ENCODE peak calls at places on chromosomes 3 and 15, in six cellular contexts. One of them, this sample, is unnamed.

GRCh38 chr3:4158329-4158728 is 144.8 kb upstream of the SETMAR start:
- DNase-seq in transverse colon: no peak
- DNase-seq in cardiac fibroblast: no peak
- DNase-seq in GM12865: no peak
- DNase-seq in mucosa of descending colon: no peak
- DNase-seq in dorsolateral prefrontal cortex: no peak
- DNase-seq in this sample: no peak

GRCh38 chr3:191136347-191136746 is 62.7 kb upstream of the OSTN start:
- DNase-seq in cardiac fibroblast: peak
- DNase-seq in mucosa of descending colon: no peak
- DNase-seq in GM12865: peak
- DNase-seq in transverse colon: no peak
- DNase-seq in dorsolateral prefrontal cortex: no peak
- DNase-seq in this sample: no peak

GRCh38 chr3:61371123-61371522 is 119.9 kb upstream of the FHIT start:
- DNase-seq in dorsolateral prefrontal cortex: no peak
- DNase-seq in mucosa of descending colon: no peak
- DNase-seq in transverse colon: no peak
- DNase-seq in cardiac fibroblast: peak
- DNase-seq in GM12865: peak
- DNase-seq in this sample: peak

GRCh38 chr3:172137287-172138030 is 98.1 kb downstream of the FNDC3B start:
- DNase-seq in transverse colon: no peak
- DNase-seq in GM12865: no peak
- DNase-seq in mucosa of descending colon: no peak
- DNase-seq in cardiac fibroblast: peak
- DNase-seq in dorsolateral prefrontal cortex: no peak
- DNase-seq in this sample: no peak

GRCh38 chr3:102512734-102513518 is 78.1 kb downstream of the ZPLD1 start:
- DNase-seq in dorsolateral prefrontal cortex: no peak
- DNase-seq in GM12865: no peak
- DNase-seq in transverse colon: no peak
- DNase-seq in cardiac fibroblast: no peak
- DNase-seq in mucosa of descending colon: no peak
- DNase-seq in this sample: no peak

GRCh38 chr3:178602864-178603263 is 66.6 kb downstream of the KCNMB2 start:
- DNase-seq in transverse colon: no peak
- DNase-seq in GM12865: peak
- DNase-seq in mucosa of descending colon: no peak
- DNase-seq in dorsolateral prefrontal cortex: no peak
- DNase-seq in cardiac fibroblast: no peak
- DNase-seq in this sample: no peak

GRCh38 chr15:28881170-28881569 is 4.6 kb upstream of the APBA2 start:
- DNase-seq in transverse colon: no peak
- DNase-seq in mucosa of descending colon: peak
- DNase-seq in dorsolateral prefrontal cortex: no peak
- DNase-seq in GM12865: no peak
- DNase-seq in cardiac fibroblast: peak
- DNase-seq in this sample: no peak

GRCh38 chr3:49671291-49672288 is 2.6 kb upstream of the APEH start:
- DNase-seq in dorsolateral prefrontal cortex: peak
- DNase-seq in cardiac fibroblast: peak
- DNase-seq in transverse colon: peak
- DNase-seq in mucosa of descending colon: no peak
- DNase-seq in GM12865: peak
- DNase-seq in this sample: peak

GRCh38 chr3:152556731-152557254 is 278.1 kb upstream of the P2RY1 start:
- DNase-seq in GM12865: peak
- DNase-seq in cardiac fibroblast: peak
- DNase-seq in dorsolateral prefrontal cortex: no peak
- DNase-seq in transverse colon: no peak
- DNase-seq in mucosa of descending colon: no peak
- DNase-seq in this sample: peak

GRCh38 chr15:67037694-67038093 is 27.7 kb upstream of the SMAD3 start:
- DNase-seq in cardiac fibroblast: no peak
- DNase-seq in transverse colon: no peak
- DNase-seq in mucosa of descending colon: no peak
- DNase-seq in GM12865: no peak
- DNase-seq in dorsolateral prefrontal cortex: no peak
- DNase-seq in this sample: no peak

GRCh38 chr3:95813261-95813660 is 1001.1 kb upstream of the EPHA6 start:
- DNase-seq in mucosa of descending colon: no peak
- DNase-seq in dorsolateral prefrontal cortex: no peak
- DNase-seq in transverse colon: no peak
- DNase-seq in cardiac fibroblast: no peak
- DNase-seq in GM12865: no peak
- DNase-seq in this sample: no peak

GRCh38 chr15:82831894-82832600 is 22.6 kb downstream of the WHAMM start:
- DNase-seq in GM12865: no peak
- DNase-seq in transverse colon: no peak
- DNase-seq in dorsolateral prefrontal cortex: no peak
- DNase-seq in mucosa of descending colon: no peak
- DNase-seq in cardiac fibroblast: no peak
- DNase-seq in this sample: no peak

GRCh38 chr15:82830427-82831173 is 21.2 kb downstream of the WHAMM start:
- DNase-seq in GM12865: peak
- DNase-seq in cardiac fibroblast: no peak
- DNase-seq in transverse colon: no peak
- DNase-seq in mucosa of descending colon: no peak
- DNase-seq in dorsolateral prefrontal cortex: no peak
- DNase-seq in this sample: no peak

GRCh38 chr15:82835391-82835917 is 26.0 kb downstream of the WHAMM start:
- DNase-seq in cardiac fibroblast: no peak
- DNase-seq in mucosa of descending colon: no peak
- DNase-seq in dorsolateral prefrontal cortex: no peak
- DNase-seq in transverse colon: no peak
- DNase-seq in GM12865: no peak
- DNase-seq in this sample: no peak

GRCh38 chr15:82833283-82833682 is 23.9 kb downstream of the WHAMM start:
- DNase-seq in cardiac fibroblast: no peak
- DNase-seq in mucosa of descending colon: no peak
- DNase-seq in GM12865: no peak
- DNase-seq in transverse colon: no peak
- DNase-seq in dorsolateral prefrontal cortex: no peak
- DNase-seq in this sample: no peak

GRCh38 chr15:82832601-82833209 is 23.3 kb downstream of the WHAMM start:
- DNase-seq in mucosa of descending colon: no peak
- DNase-seq in GM12865: peak
- DNase-seq in dorsolateral prefrontal cortex: peak
- DNase-seq in cardiac fibroblast: peak
- DNase-seq in transverse colon: no peak
- DNase-seq in this sample: peak
- TF ChIP-seq CTCF in mucosa of descending colon: no peak
- TF ChIP-seq CTCF in GM12865: no peak
- TF ChIP-seq CTCF in dorsolateral prefrontal cortex: no peak
- TF ChIP-seq CTCF in cardiac fibroblast: no peak
- TF ChIP-seq CTCF in transverse colon: no peak
- TF ChIP-seq CTCF in this sample: no peak

GRCh38 chr3:46200211-46200610 is 7.9 kb downstream of the CCR1 start:
- DNase-seq in cardiac fibroblast: no peak
- DNase-seq in mucosa of descending colon: no peak
- DNase-seq in transverse colon: no peak
- DNase-seq in GM12865: no peak
- DNase-seq in dorsolateral prefrontal cortex: no peak
- DNase-seq in this sample: no peak
- TF ChIP-seq CTCF in cardiac fibroblast: no peak
- TF ChIP-seq CTCF in mucosa of descending colon: no peak
- TF ChIP-seq CTCF in transverse colon: no peak
- TF ChIP-seq CTCF in GM12865: no peak
- TF ChIP-seq CTCF in dorsolateral prefrontal cortex: no peak
- TF ChIP-seq CTCF in this sample: no peak

GRCh38 chr15:33201376-33202189 is 7.1 kb upstream of the FMN1 start:
- DNase-seq in dorsolateral prefrontal cortex: peak
- DNase-seq in cardiac fibroblast: peak
- DNase-seq in transverse colon: peak
- DNase-seq in GM12865: peak
- DNase-seq in mucosa of descending colon: peak
- DNase-seq in this sample: peak
- TF ChIP-seq CTCF in dorsolateral prefrontal cortex: no peak
- TF ChIP-seq CTCF in cardiac fibroblast: peak
- TF ChIP-seq CTCF in transverse colon: no peak
- TF ChIP-seq CTCF in GM12865: no peak
- TF ChIP-seq CTCF in mucosa of descending colon: no peak
- TF ChIP-seq CTCF in this sample: no peak

DNA sequence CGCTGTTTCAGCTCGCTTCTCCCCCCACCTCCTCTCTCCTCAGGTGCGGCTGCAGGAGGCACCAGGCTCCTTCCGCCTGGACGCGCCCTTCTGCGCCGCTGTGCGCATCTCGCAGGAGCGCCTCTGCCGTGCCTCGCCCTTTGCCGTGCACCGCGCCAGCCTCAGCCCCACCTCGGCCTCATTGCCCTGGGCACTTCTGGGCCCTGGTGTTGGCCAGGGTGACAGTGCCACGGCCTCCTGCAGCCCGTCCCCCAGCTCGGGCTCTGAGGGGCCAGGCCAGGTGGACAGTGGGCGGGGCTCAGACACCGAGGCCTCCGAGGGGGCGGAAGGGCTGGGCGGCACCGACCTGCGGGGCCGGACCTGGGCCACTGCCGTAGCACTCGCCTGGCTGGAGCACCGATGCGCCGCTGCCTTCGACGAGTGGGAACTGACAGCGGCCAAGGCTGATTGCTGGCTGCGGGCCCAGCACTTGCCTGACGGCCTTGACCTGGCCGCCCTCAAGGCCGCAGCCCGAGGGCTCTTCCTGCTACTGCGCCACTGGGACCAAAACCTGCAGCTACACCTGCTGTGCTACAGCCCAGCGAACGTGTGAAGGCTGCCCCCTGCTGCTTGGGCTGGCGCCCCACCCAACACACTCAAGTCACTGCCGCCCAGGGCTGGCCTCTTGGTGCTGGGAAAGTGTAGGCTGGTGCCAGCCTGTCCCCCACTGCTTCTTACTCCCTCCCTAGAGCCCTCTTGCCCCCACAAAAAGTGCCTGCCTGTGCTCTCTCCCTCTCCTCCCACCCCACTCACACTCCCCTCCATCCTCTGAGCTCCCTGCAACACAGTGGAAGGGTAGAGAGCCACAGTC is 7.1 kb downstream of the ALG3 start:
- DNase-seq in GM12865: peak
- DNase-seq in cardiac fibroblast: peak
- DNase-seq in dorsolateral prefrontal cortex: no peak
- DNase-seq in transverse colon: peak
- DNase-seq in mucosa of descending colon: peak
- DNase-seq in this sample: peak
- TF ChIP-seq CTCF in GM12865: no peak
- TF ChIP-seq CTCF in cardiac fibroblast: peak
- TF ChIP-seq CTCF in dorsolateral prefrontal cortex: peak
- TF ChIP-seq CTCF in transverse colon: peak
- TF ChIP-seq CTCF in mucosa of descending colon: peak
- TF ChIP-seq CTCF in this sample: no peak

GRCh38 chr3:74891312-74891711 is 276.9 kb upstream of the CNTN3 start:
- DNase-seq in transverse colon: no peak
- DNase-seq in mucosa of descending colon: no peak
- DNase-seq in dorsolateral prefrontal cortex: no peak
- DNase-seq in cardiac fibroblast: no peak
- DNase-seq in GM12865: no peak
- DNase-seq in this sample: no peak

GRCh38 chr3:74897006-74897405 is 282.5 kb upstream of the CNTN3 start:
- DNase-seq in cardiac fibroblast: peak
- DNase-seq in mucosa of descending colon: no peak
- DNase-seq in GM12865: no peak
- DNase-seq in transverse colon: no peak
- DNase-seq in dorsolateral prefrontal cortex: no peak
- DNase-seq in this sample: no peak
- TF ChIP-seq CTCF in cardiac fibroblast: peak
- TF ChIP-seq CTCF in mucosa of descending colon: no peak
- TF ChIP-seq CTCF in GM12865: no peak
- TF ChIP-seq CTCF in transverse colon: no peak
- TF ChIP-seq CTCF in dorsolateral prefrontal cortex: peak
- TF ChIP-seq CTCF in this sample: no peak

DNA sequence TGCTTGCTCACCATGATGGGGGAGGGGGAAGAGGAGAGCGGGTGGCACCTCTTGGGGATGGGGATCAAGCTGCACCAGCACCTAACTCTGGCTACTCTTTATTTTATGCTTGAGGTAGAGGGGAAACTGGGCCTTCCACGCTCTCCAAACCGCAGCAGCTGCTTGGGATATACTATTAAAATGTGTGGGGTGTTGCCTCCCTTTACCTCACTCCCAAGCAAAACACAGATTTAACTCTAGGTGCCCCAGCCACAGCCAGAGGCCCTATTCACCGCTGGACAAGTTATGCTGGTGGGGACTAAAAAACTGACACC is 5.1 kb upstream of the FOXB1 start:
- DNase-seq in GM12865: no peak
- DNase-seq in mucosa of descending colon: no peak
- DNase-seq in cardiac fibroblast: no peak
- DNase-seq in transverse colon: no peak
- DNase-seq in dorsolateral prefrontal cortex: no peak
- DNase-seq in this sample: no peak
- TF ChIP-seq CTCF in GM12865: no peak
- TF ChIP-seq CTCF in mucosa of descending colon: no peak
- TF ChIP-seq CTCF in cardiac fibroblast: no peak
- TF ChIP-seq CTCF in transverse colon: no peak
- TF ChIP-seq CTCF in dorsolateral prefrontal cortex: no peak
- TF ChIP-seq CTCF in this sample: no peak

DNA sequence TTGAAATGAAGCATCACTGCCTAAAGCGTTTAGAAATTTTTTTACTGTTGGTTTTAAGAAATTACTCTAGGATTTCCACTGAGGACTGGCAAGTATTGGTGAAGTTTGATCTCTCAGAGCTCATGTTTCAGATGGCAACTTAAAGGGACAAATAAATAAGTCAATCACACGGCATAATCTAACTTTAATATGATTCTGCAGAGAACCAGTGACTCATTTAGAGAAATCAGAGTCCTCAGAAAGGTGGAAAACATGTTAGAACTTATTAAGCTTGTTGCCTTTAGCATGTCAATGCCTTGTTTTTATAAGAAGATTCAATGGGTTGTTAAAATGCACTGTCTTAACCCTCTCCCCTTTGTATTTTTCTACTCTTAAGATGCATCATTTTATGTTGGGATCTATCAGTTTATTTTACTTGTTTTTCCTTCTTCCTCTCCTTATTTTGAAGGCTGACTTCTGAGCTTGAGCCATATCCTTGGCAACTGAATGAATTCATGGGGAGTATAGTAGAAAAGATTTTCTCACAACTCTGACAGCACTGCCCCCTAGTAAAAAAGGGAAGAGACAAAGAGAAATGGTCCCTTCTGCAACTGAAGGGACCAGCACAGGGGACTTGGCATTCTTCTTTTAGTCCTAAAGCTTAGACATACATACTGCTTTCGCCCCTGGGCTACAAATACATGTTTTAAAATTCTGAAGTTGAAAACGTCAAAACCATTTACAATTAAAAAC is 431.2 kb downstream of the LPP start:
- DNase-seq in mucosa of descending colon: no peak
- DNase-seq in dorsolateral prefrontal cortex: no peak
- DNase-seq in transverse colon: no peak
- DNase-seq in GM12865: no peak
- DNase-seq in cardiac fibroblast: peak
- DNase-seq in this sample: no peak
- TF ChIP-seq CTCF in mucosa of descending colon: no peak
- TF ChIP-seq CTCF in dorsolateral prefrontal cortex: peak
- TF ChIP-seq CTCF in transverse colon: no peak
- TF ChIP-seq CTCF in GM12865: no peak
- TF ChIP-seq CTCF in cardiac fibroblast: no peak
- TF ChIP-seq CTCF in this sample: no peak

This sample was measured in activated CD8-positive, alpha-beta T cell treated with anti-CD3 and anti-CD28 coated beads for 36 hours.